ENCODE peak calls at places on chromosomes 6 and 20, in ten cellular contexts. D is heart left ventricle; Y is HCT116; N is uterus; W is NT2/D1; B is AG04450; S is A549; Q is colonic mucosa; J is mammary epithelial cell; T is effector memory CD4-positive, alpha-beta T cell. R is an unnamed sample.
A peak's percentile ranks its signal among the peaks of the same experiment; 100 is the strongest.

GRCh38 chr6:37552267-37552666 is 52.6 kb upstream of the CCDC167 start:
- DNase-seq in B (no peak), Q (no peak), D (no peak), J (no peak), T (no peak), N (no peak), Y (no peak), W (no peak), S (no peak), R (no peak)

GRCh38 chr20:17225891-17226409 is 890 bp upstream of the PCSK2 start:
- DNase-seq in W (no peak), D (no peak), N (no peak), T (no peak), Y (no peak), S (no peak), Q (no peak), J (no peak), B (no peak), R (no peak)

GRCh38 chr20:54573838-54574237 is 98.4 kb downstream of the DOK5 start:
- DNase-seq in T (no peak), W (no peak), B (no peak), N (no peak), J (no peak), D (peak; percentile 49), Q (no peak), S (no peak), Y (no peak), R (no peak)

GRCh38 chr6:119075200-119075981 is 3.1 kb downstream of the FAM184A start:
- DNase-seq in B (no peak), Q (no peak), D (no peak), S (no peak), W (no peak), N (no peak), J (no peak), T (no peak), Y (no peak), R (no peak)

GRCh38 chr6:138035070-138035469 is 72.1 kb downstream of the PERP start:
- DNase-seq in N (no peak), W (no peak), D (no peak), J (peak; percentile 100), Q (no peak), T (no peak), B (no peak), S (no peak), Y (no peak), R (no peak)

GRCh38 chr6:78251930-78252329 is 599.1 kb downstream of the MEI4 start:
- DNase-seq in D (no peak), T (no peak), S (no peak), Y (no peak), J (no peak), B (no peak), Q (no peak), N (no peak), W (no peak), R (no peak)

GRCh38 chr6:63509652-63510352 is 62.5 kb upstream of the LOC128125822 start:
- DNase-seq in Y (no peak), B (no peak), S (peak; percentile 85), D (peak; percentile 52), J (peak; percentile 47), W (no peak), T (no peak), Q (peak; percentile 73), N (peak; percentile 77), R (peak; percentile 41)

GRCh38 chr20:24965065-24965919 is 16.2 kb downstream of the CST7 start:
- DNase-seq in Q (no peak), T (no peak), S (no peak), J (no peak), D (no peak), Y (no peak), B (no peak), W (no peak), N (no peak), R (no peak)

GRCh38 chr6:101080597-101080996 is 199.5 kb upstream of the ASCC3 start:
- DNase-seq in Y (no peak), W (no peak), B (no peak), J (peak; percentile 87), T (no peak), S (peak; percentile 69), D (no peak), Q (no peak), N (no peak), R (no peak)

GRCh38 chr6:90941885-90942284 is 355.0 kb upstream of the MAP3K7 start:
- DNase-seq in S (no peak), N (no peak), Y (no peak), Q (no peak), B (no peak), J (no peak), T (no peak), W (no peak), D (no peak), R (no peak)

GRCh38 chr6:3419624-3420272 is 37.1 kb downstream of the SLC22A23 start:
- DNase-seq in S (no peak), D (no peak), Q (no peak), W (no peak), T (no peak), Y (no peak), N (no peak), J (peak; percentile 79), B (no peak), R (peak; percentile 50)

GRCh38 chr6:56732517-56732916 is 89.8 kb upstream of the DST start:
- DNase-seq in B (no peak), W (no peak), D (no peak), S (no peak), J (no peak), Q (no peak), Y (no peak), T (no peak), N (no peak), R (no peak)

GRCh38 chr6:33418690-33419291 is 884 bp upstream of the CUTA start:
- DNase-seq in B (no peak), N (peak; percentile 58), Q (no peak), J (no peak), D (no peak), W (no peak), T (peak; percentile 76), Y (no peak), S (no peak), R (no peak)

GRCh38 chr6:89068695-89069094 is 11.9 kb upstream of the PNRC1 start:
- DNase-seq in Y (no peak), S (no peak), T (no peak), Q (no peak), D (no peak), N (no peak), J (no peak), B (no peak), W (no peak), R (no peak)

GRCh38 chr20:62355527-62356142 is 11.5 kb downstream of the LAMA5 start:
- DNase-seq in J (no peak), N (peak; percentile 71), Q (no peak), S (peak; percentile 91), W (no peak), T (no peak), B (no peak), Y (no peak), D (peak; percentile 74), R (no peak)

GRCh38 chr6:1846611-1847010 is 236.9 kb downstream of the FOXC1 start:
- DNase-seq in W (no peak), J (no peak), B (no peak), T (no peak), Q (no peak), Y (no peak), N (no peak), S (no peak), D (no peak), R (no peak)

GRCh38 chr20:2032168-2032567 is 38.3 kb upstream of the PDYN start:
- DNase-seq in N (no peak), S (no peak), D (no peak), B (no peak), T (no peak), W (no peak), J (no peak), Y (no peak), Q (no peak), R (no peak)

DNA sequence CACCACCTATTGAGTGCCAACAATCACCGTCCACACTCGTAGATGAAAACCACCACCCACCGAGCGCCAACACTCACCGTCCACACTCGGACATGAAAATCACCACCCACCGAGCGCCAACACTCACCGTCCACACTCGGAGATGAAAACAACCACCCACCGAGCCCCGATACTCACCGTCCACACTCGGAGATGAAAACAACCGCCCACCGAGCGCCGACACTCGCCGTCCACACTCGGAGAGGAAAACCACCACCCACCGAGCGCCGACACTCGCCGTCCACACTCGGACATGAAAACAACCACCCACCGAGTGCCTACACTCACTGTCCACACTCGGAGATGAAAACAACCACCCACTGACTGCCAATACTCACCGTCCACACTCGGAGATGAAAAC is 129.3 kb downstream of the IRF4 start:
- DNase-seq in B (no peak), J (no peak), W (no peak), N (no peak), Y (no peak), S (no peak), D (no peak), T (no peak), Q (no peak), R (no peak)
- H3K9me3 ChIP-seq in B (peaks cover 19% of the 10 kb centered on the region), J (peaks cover 6% of the 10 kb centered on the region), W (peaks cover 6% of the 10 kb centered on the region), N (no peaks in the 10 kb centered on the region), Y (peaks cover 5% of the 10 kb centered on the region), S (peaks cover 7% of the 10 kb centered on the region), D (no peaks in the 10 kb centered on the region), T (no peaks in the 10 kb centered on the region), Q (no peaks in the 10 kb centered on the region), R (no peaks in the 10 kb centered on the region)

GRCh38 chr20:42082611-42083010 is 464.4 kb upstream of the CHD6 start:
- DNase-seq in T (no peak), D (peak; percentile 88), J (no peak), N (peak; percentile 26), S (no peak), Q (peak; percentile 31), B (no peak), W (no peak), Y (no peak), R (peak; percentile 25)
- H3K9me3 ChIP-seq in T (no peaks in the 10 kb centered on the region), D (no peaks in the 10 kb centered on the region), J (peaks cover 28% of the 10 kb centered on the region), N (no peaks in the 10 kb centered on the region), S (no peaks in the 10 kb centered on the region), Q (no peaks in the 10 kb centered on the region), B (peaks cover 59% of the 10 kb centered on the region), W (no peaks in the 10 kb centered on the region), Y (peaks cover 16% of the 10 kb centered on the region), R (no peaks in the 10 kb centered on the region)

DNA sequence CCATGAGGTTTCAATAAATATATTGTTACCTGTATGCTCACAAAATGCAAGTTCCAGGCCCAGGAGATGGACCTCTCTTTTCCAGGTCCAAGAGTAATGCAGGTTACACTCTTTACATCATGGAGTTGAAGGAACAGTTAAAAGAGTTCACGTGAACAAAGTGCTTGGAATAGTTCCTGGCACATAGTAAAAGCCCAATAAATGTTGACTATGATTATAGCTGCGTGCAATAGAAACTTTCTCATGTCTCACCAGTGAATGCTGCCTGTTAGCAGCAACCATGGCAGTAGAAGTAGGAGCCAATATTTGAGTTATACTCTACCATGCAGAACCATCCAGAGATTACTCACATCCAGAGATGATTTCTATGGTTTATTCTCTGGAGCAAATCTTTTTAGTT is 707.5 kb downstream of the DHX35 start:
- DNase-seq in N (no peak), T (no peak), W (no peak), Y (no peak), S (no peak), J (no peak), B (no peak), D (no peak), Q (no peak), R (no peak)
- H3K9me3 ChIP-seq in N (no peaks in the 10 kb centered on the region), T (no peaks in the 10 kb centered on the region), W (no peaks in the 10 kb centered on the region), Y (peaks cover 11% of the 10 kb centered on the region), S (no peaks in the 10 kb centered on the region), J (no peaks in the 10 kb centered on the region), B (no peaks in the 10 kb centered on the region), D (no peaks in the 10 kb centered on the region), Q (no peaks in the 10 kb centered on the region), R (no peaks in the 10 kb centered on the region)

DNA sequence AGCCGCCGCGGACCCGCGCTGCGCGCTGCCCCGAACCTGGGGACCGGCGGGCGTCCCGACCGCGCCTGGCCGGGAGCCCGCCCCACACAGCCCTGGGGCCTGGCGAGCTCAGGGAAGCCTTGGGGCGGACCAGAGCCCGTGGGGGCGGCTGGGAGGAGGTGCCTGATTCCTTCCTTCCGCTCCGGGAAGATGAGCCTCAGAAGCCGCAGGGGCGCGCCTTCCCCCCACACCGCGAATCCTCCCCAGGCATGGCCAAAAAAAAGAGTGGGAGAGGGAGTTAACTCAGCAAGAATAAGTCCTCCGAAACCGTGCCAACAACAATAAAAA is at the start of gene CBLN4:
- DNase-seq in T (no peak), Y (no peak), S (no peak), W (no peak), N (no peak), J (no peak), B (no peak), Q (no peak), D (no peak), R (no peak)
- H3K9me3 ChIP-seq in T (no peaks in the 10 kb centered on the region), Y (peaks cover 10% of the 10 kb centered on the region), S (no peaks in the 10 kb centered on the region), W (no peaks in the 10 kb centered on the region), N (no peaks in the 10 kb centered on the region), J (no peaks in the 10 kb centered on the region), B (peaks cover 43% of the 10 kb centered on the region), Q (no peaks in the 10 kb centered on the region), D (no peaks in the 10 kb centered on the region), R (no peaks in the 10 kb centered on the region)